ENCODE peak calls at places on chromosomes 4 and X, in six cellular contexts. C is ovary; L is CD4-positive, alpha-beta T cell; F is left lung; O is body of pancreas; E is H9. K is an unnamed sample. For H3K27me3, the result is how much of the 10 kb centered on the place peaks cover.

GRCh38 chr4:29113960-29114359 is 1606.2 kb upstream of the PCDH7 start:
- DNase-seq in C (no peak), O (no peak), F (no peak), L (no peak), E (no peak), K (no peak)

GRCh38 chr4:102675142-102675541 is 85.6 kb downstream of the MANBA start:
- DNase-seq in F (no peak), L (no peak), E (no peak), C (no peak), O (no peak), K (no peak)

GRCh38 chr4:75902352-75902751 is at the start of gene PPEF2:
- DNase-seq in C (no peak), F (no peak), O (no peak), L (no peak), E (no peak), K (no peak)

GRCh38 chr4:114603455-114603854 is 4.8 kb downstream of the UGT8 start:
- DNase-seq in E (no peak), O (no peak), L (no peak), C (no peak), F (no peak), K (no peak)

GRCh38 chr4:4994312-4995097 is 24.8 kb downstream of the CYTL1 start:
- DNase-seq in C (no peak), O (no peak), F (no peak), L (no peak), E (no peak), K (no peak)

GRCh38 chr4:5019274-5019673 is at the start of gene CYTL1:
- DNase-seq in F (peak), E (peak), L (no peak), C (no peak), O (no peak), K (no peak)

GRCh38 chr4:54495091-54495490 is 162.7 kb upstream of the KIT start:
- DNase-seq in E (no peak), C (no peak), O (no peak), L (no peak), F (no peak), K (no peak)

GRCh38 chrX:133698298-133698697 is 283.0 kb upstream of the GPC4 start:
- DNase-seq in E (no peak), O (no peak), C (no peak), L (no peak), F (no peak), K (no peak)

GRCh38 chr4:771464-771863 is 54.5 kb downstream of the CPLX1 start:
- DNase-seq in C (no peak), E (no peak), F (peak), O (no peak), L (no peak), K (no peak)

GRCh38 chr4:13711233-13711775 is 83.8 kb upstream of the BOD1L1 start:
- DNase-seq in C (no peak), F (no peak), O (no peak), E (no peak), L (no peak), K (no peak)

GRCh38 chr4:41687971-41688370 is 60.6 kb downstream of the PHOX2B start:
- DNase-seq in C (no peak), O (no peak), L (no peak), F (no peak), E (no peak), K (no peak)

GRCh38 chr4:41696131-41696530 is 52.4 kb downstream of the PHOX2B start:
- DNase-seq in E (no peak), C (no peak), F (no peak), O (no peak), L (no peak), K (no peak)

GRCh38 chr4:41696768-41697167 is 51.8 kb downstream of the PHOX2B start:
- DNase-seq in C (no peak), E (no peak), F (no peak), L (no peak), O (no peak), K (no peak)

GRCh38 chr4:41693629-41694028 is 54.9 kb downstream of the PHOX2B start:
- DNase-seq in C (no peak), F (no peak), O (no peak), L (no peak), E (no peak), K (no peak)

GRCh38 chr4:41692717-41693345 is 55.7 kb downstream of the PHOX2B start:
- DNase-seq in C (peak), E (peak), O (peak), L (no peak), F (no peak), K (peak)
- H3K27me3 ChIP-seq in C (under half), E (under half), O (under half), L (under half), F (under half), K (under half)

GRCh38 chrX:100435726-100436125 is 25.7 kb upstream of the PCDH19 start:
- DNase-seq in E (no peak), C (no peak), L (no peak), O (no peak), F (no peak), K (no peak)
- H3K27ac ChIP-seq in E (no peak), C (no peak), L (no peak), O (no peak), F (no peak), K (no peak)

GRCh38 chr4:79395883-79396282 is 12.1 kb downstream of the GK2 start:
- DNase-seq in C (no peak), E (no peak), F (no peak), L (no peak), O (no peak), K (no peak)

GRCh38 chr4:79397951-79398350 is 10.1 kb downstream of the GK2 start:
- DNase-seq in F (no peak), O (no peak), E (no peak), L (no peak), C (no peak), K (no peak)

GRCh38 chr4:79396794-79397193 is 11.2 kb downstream of the GK2 start:
- DNase-seq in E (no peak), L (no peak), C (no peak), O (no peak), F (no peak), K (no peak)

GRCh38 chr4:79402452-79402851 is 5.6 kb downstream of the GK2 start:
- DNase-seq in L (no peak), C (no peak), O (no peak), E (no peak), F (no peak), K (no peak)

DNA sequence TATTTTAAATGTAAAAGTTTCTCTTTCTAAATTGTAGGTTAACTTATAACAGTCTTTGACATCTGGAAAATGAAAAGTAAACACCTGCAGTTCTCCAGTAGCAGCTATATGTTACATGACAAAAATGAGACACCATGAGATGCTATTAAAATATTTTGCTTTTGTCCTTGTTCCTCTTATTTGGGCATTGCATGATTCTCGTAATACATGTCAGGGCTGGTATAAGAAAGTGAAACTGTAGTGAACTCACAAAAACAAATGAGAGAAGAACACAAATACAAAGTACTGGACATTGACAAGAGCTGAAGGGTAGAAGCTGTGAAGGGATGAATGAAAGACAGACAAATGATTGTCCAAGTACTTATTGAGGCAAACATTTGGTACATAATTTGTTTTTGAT is 9.0 kb downstream of the GK2 start:
- DNase-seq in C (no peak), F (no peak), L (no peak), E (no peak), O (no peak), K (no peak)
- H3K27me3 ChIP-seq in C (under half), F (under half), L (under half), E (under half), O (under half), K (under half)

DNA sequence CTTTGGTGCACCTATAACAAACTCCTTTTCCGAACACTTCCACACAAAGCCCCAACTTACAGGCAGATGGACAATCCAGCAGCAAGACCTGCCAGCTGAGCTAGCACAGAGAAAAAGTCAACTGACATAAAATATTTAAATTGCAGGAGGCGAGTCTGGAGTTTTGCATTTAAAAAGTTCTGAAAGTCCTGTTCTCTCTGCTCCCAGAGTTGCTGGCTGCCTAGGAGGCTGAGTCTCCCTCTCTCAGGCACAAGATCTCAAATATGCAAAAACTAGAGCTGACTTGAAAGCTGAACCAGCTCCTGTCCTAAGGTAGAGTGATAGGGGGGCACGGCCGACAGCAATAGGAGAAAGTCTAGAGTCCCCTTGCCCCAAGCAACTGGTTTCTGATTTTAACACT is 1.1 kb downstream of the LDB2 start:
- DNase-seq in C (no peak), O (no peak), E (no peak), F (no peak), L (no peak), K (no peak)
- H3K27ac ChIP-seq in C (no peak), O (peak), E (no peak), F (peak), L (no peak), K (peak)

GRCh38 chrX:105738162-105738561 is 84.2 kb upstream of the NRK start:
- DNase-seq in C (no peak), E (no peak), O (no peak), F (no peak), L (no peak), K (no peak)
- H3K27me3 ChIP-seq in C (under half), E (under half), O (under half), F (under half), L (under half), K (under half)

DNA sequence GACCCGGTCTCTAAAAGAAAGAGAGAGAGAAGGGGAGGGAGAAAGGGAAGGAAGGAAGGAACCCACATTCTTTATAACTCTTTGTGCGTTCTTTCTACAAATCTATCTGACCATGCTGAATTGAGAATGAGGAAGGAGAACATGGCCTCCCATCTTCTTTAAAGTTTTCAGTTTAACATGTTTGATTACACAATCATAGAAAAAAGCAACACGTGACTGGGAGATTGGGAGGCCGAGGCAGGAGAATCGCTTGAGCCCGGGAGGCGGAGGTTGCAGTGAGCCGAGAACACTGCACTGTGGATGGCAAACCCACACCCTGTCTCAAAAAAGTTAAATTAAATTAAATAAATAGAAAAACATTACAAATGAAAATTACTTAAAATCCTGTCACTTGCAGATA is 254.5 kb downstream of the RAPGEF2 start:
- DNase-seq in L (no peak), F (no peak), E (no peak), C (no peak), O (no peak), K (no peak)
- H3K27ac ChIP-seq in L (no peak), F (no peak), E (no peak), C (no peak), O (no peak), K (no peak)

DNA sequence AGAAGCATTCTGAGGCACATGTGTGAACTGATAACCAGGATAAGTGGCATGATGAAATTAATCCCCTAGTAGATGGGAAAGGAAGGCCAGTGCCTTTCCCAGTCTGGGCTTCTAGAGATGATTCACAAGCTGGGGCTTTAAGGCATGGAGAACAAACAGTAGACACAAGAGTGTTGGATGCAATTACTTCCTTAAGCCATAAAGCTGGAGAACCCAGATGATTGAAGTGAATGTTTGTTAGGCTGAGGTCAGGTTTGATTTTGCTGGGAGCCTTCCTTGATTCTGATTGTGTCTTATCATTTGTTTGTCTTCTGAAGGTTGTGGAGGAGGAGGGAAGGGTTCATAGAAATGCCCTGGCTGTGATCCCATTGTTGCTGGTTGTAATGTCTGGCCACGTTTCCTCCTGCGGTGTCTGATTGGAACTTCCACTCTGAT is 125.2 kb downstream of the NHS start:
- DNase-seq in O (no peak), E (no peak), C (no peak), L (no peak), F (no peak), K (no peak)
- H3K27me3 ChIP-seq in O (under half), E (under half), C (under half), L (under half), F (under half), K (under half)

GRCh38 chr4:101031971-101032370 is 315.4 kb downstream of the PPP3CA start:
- DNase-seq in L (no peak), E (peak), F (no peak), C (no peak), O (no peak), K (no peak)
- H3K27ac ChIP-seq in L (no peak), E (peak), F (no peak), C (no peak), O (no peak), K (no peak)

DNA sequence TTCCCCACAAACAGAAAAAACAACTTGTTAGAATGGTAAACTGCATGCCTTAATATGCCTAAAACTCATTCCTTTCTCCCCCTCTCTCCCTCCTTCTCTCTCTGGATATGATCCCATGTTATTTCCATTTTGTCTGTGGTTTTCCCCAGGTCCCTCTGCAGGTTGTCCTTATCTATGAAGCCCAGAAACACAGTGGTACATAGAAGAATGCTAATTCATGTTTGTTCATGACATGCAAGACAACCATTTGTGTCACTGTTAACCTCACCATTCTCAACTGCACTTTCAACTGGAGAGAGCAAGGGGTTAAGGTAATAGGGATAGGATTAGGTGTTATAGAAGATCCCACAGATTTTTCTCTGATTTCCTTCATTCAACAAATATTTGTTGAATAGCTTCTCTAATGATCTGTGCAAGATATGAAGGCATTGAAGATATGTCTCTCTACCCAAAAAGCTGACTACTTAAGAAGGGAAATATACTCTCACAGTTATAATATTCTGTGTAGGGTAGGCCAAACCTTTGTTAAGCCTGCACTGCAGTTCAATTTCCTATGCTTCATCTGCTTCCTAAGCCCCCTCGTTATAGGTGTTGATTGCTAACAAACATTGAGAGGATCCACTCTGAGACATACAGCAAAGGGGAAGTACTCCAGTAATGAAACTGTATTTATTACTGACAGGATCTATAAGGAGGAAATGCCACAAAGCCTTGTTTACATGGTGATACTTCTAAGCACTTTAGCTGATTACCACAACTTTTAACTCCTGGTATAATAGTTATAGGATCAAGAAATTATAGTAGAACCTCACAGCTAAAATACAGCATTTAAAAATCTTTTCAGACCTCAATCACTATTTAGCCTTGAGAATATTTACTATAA is 96.1 kb downstream of the FRYL start:
- DNase-seq in L (no peak), E (no peak), F (no peak), O (no peak), C (no peak), K (no peak)
- H3K27me3 ChIP-seq in L (under half), E (under half), F (under half), O (under half), C (under half), K (under half)

GRCh38 chr4:120056249-120056648 is 10.4 kb downstream of the MAD2L1 start:
- DNase-seq in L (no peak), O (no peak), F (no peak), C (no peak), E (no peak), K (no peak)
- H3K27ac ChIP-seq in L (no peak), O (no peak), F (no peak), C (no peak), E (no peak), K (no peak)

K was measured in heart right ventricle.